ENCODE peak calls at places on chromosomes 2 and 18, in seven cellular contexts. X is RPMI7951; G is activated T-cell treated with anti-CD3 and anti-CD28 coated beads, Interleukin-2, amount 50 U/mL, for 1 hour; V is effector memory CD8-positive, alpha-beta T cell; W is astrocyte; E is OCI-LY7; I is heart right ventricle. P is an unnamed sample.

GRCh38 chr2:64296695-64297346 is 152.6 kb upstream of the PELI1 start:
- DNase-seq in X (no peak), E (no peak), V (no peak), I (no peak), G (no peak), W (no peak), P (no peak)

GRCh38 chr2:96205238-96205637 is 3.4 kb downstream of the STARD7 start:
- DNase-seq in G (no peak), W (peak; percentile 14), V (no peak), E (no peak), I (no peak), X (no peak), P (no peak)

GRCh38 chr18:59021500-59021899 is 118.2 kb upstream of the SEC11C start:
- DNase-seq in I (peak; percentile 35), W (no peak), V (no peak), X (peak; percentile 70), G (no peak), E (no peak), P (no peak)

GRCh38 chr2:70962211-70962884 is 16.1 kb upstream of the ANKRD53 start:
- DNase-seq in V (no peak), G (peak; percentile 14), X (no peak), W (no peak), I (no peak), E (no peak), P (no peak)

GRCh38 chr2:218781691-218782528 is at the start of gene CYP27A1:
- DNase-seq in X (peak; percentile 63), G (no peak), W (no peak), V (no peak), E (no peak), I (peak; percentile 56), P (no peak)

GRCh38 chr2:74573747-74574562 is 19.4 kb downstream of the DOK1 start:
- DNase-seq in X (peak; percentile 79), W (no peak), G (no peak), V (no peak), E (peak; percentile 33), I (no peak), P (peak; percentile 63)

GRCh38 chr2:42886921-42887320 is 94.5 kb upstream of the HAAO start:
- DNase-seq in X (no peak), G (no peak), I (no peak), E (no peak), V (no peak), W (peak; percentile 66), P (no peak)

GRCh38 chr18:74493689-74494088 is 2.5 kb upstream of the CNDP2 start:
- DNase-seq in V (peak; percentile 55), X (peak; percentile 41), G (peak; percentile 57), E (peak; percentile 63), I (no peak), W (peak; percentile 54), P (peak; percentile 42)

GRCh38 chr2:20222769-20223344 is 2.1 kb downstream of the SDC1 start:
- DNase-seq in E (no peak), G (no peak), V (no peak), X (no peak), W (no peak), I (no peak), P (no peak)

GRCh38 chr2:173874003-173874898 is 90.9 kb downstream of the SP3 start:
- DNase-seq in V (no peak), E (peak; percentile 89), I (no peak), W (no peak), X (no peak), G (no peak), P (peak; percentile 43)

GRCh38 chr2:40401896-40402295 is 50.0 kb downstream of the SLC8A1 start:
- DNase-seq in V (no peak), I (no peak), G (no peak), W (peak; percentile 91), E (no peak), X (peak; percentile 98), P (no peak)

GRCh38 chr2:231456295-231457004 is 7.8 kb downstream of the NCL start:
- DNase-seq in E (no peak), I (no peak), W (no peak), G (no peak), V (no peak), X (no peak), P (no peak)